ENCODE peak calls at places on chromosomes 3 and 15, in ten cellular contexts. B is lower lobe of right lung; G is dorsolateral prefrontal cortex; L is adrenal gland; S is A549; O is cardiac muscle cell; W is kidney epithelial cell; P is stomach; U is Peyer's patch; M is CD8-positive, alpha-beta T cell. R is an unnamed sample.

GRCh38 chr3:64559658-64560057 is 128.1 kb downstream of the ADAMTS9 start:
- DNase-seq in B (no peak), G (no peak), L (no peak), S (no peak), O (no peak), W (no peak), P (no peak), U (no peak), M (no peak), R (no peak)

GRCh38 chr3:124761935-124762334 is 31.7 kb downstream of the UMPS start:
- DNase-seq in B (no peak), G (no peak), L (no peak), S (no peak), O (no peak), W (no peak), P (no peak), U (no peak), M (no peak), R (no peak)

GRCh38 chr3:4720316-4721075 is 227.3 kb downstream of the ITPR1 start:
- DNase-seq in B (no peak), G (peak), L (peak), S (peak), O (peak), W (peak), P (peak), U (no peak), M (no peak), R (no peak)

GRCh38 chr3:154236331-154236730 is 88.0 kb downstream of the DHX36 start:
- DNase-seq in B (no peak), G (no peak), L (no peak), S (no peak), O (no peak), W (no peak), P (no peak), U (no peak), M (no peak), R (no peak)

GRCh38 chr3:193822492-193823220 is 229.6 kb downstream of the OPA1 start:
- DNase-seq in B (no peak), G (no peak), L (no peak), S (no peak), O (peak), W (no peak), P (no peak), U (no peak), M (no peak), R (no peak)

GRCh38 chr3:158731525-158731924 is 732 bp downstream of the RARRES1 start:
- DNase-seq in B (no peak), G (no peak), L (no peak), S (no peak), O (no peak), W (no peak), P (no peak), U (no peak), M (no peak), R (no peak)

GRCh38 chr3:72601049-72601448 is 247.2 kb downstream of the SHQ1 start:
- DNase-seq in B (no peak), G (no peak), L (no peak), S (no peak), O (no peak), W (no peak), P (no peak), U (no peak), M (no peak), R (no peak)

GRCh38 chr3:127052121-127052561 is 69.2 kb downstream of the PLXNA1 start:
- DNase-seq in B (peak), G (no peak), L (peak), S (no peak), O (peak), W (no peak), P (peak), U (peak), M (no peak), R (no peak)

GRCh38 chr3:127439621-127440020 is 150.9 kb downstream of the TPRA1 start:
- DNase-seq in B (no peak), G (no peak), L (no peak), S (no peak), O (no peak), W (no peak), P (no peak), U (no peak), M (no peak), R (no peak)

DNA sequence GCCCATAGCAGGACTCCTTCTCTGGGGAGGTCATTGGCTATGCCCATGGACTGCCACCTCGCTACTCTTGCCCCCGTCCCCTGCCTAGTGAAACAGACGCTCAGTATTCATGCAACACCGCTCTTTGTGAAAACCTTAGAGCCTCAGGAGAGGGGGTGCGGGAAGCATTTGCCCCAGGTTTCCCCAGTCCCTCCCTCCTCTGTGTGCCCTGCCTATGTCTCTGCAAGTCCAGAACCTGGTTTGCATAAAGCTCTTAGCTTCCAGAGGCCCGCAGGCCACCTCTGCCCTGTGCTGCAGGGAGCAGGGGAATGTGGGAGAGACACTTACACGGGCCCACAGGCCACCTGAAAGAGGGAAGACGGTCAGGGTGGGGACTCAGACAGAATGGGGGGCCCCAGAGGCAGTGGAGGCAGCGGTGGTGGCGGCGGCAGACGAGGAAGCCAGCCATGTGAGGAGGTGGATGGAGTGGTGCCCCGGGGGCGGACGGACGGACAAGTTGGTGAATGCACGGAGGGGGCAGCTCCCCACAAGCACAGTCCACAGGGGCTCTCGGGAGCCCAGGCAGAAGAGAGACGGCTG is 33.8 kb upstream of the CTSH start:
- DNase-seq in B (no peak), G (no peak), L (no peak), S (no peak), O (no peak), W (no peak), P (no peak), U (no peak), M (no peak), R (peak)
- H3K4me3 ChIP-seq in B (no peak), G (no peak), L (no peak), S (no peak), O (no peak), W (no peak), P (no peak), U (peak), M (no peak), R (peak)

GRCh38 chr3:94234177-94234788 is 171.4 kb downstream of the NSUN3 start:
- DNase-seq in B (no peak), G (no peak), L (no peak), S (peak), O (peak), W (no peak), P (no peak), U (no peak), M (no peak), R (no peak)
- TF ChIP-seq CTCF in B (peak), G (peak), L (peak), S (peak), O (peak), W (peak), P (peak), U (no peak), M (no peak), R (peak)

DNA sequence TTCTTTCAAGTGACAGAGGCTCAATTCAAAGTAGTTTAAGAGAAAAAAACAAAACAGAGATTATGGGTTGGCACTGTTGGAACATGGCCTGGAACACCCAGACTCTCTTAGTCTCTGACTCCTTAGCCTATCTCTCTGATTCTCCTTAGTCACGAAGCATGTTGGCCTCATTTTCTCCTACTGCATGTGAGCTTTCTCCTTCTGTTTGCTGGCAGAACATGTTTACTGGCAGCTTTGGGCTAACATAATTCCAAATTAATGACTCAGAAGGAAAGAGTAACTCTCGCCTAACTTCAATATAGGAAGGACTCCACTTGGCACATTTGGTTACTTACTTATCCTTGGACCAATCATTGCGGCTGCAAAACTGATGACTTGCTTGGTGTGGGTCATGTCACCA is 21.7 kb upstream of the CCDC39 start:
- DNase-seq in B (no peak), G (no peak), L (no peak), S (no peak), O (no peak), W (no peak), P (no peak), U (no peak), M (no peak), R (no peak)
- H3K4me3 ChIP-seq in B (no peak), G (no peak), L (no peak), S (no peak), O (no peak), W (no peak), P (no peak), U (no peak), M (no peak), R (no peak)

GRCh38 chr3:53674582-53674981 is 171.6 kb downstream of the CHDH start:
- DNase-seq in B (no peak), G (no peak), L (no peak), S (no peak), O (no peak), W (no peak), P (no peak), U (no peak), M (no peak), R (no peak)

GRCh38 chr3:53675942-53676341 is 170.3 kb downstream of the CHDH start:
- DNase-seq in B (no peak), G (no peak), L (no peak), S (no peak), O (no peak), W (no peak), P (no peak), U (no peak), M (no peak), R (no peak)

GRCh38 chr3:53675022-53675697 is 171.1 kb downstream of the CHDH start:
- DNase-seq in B (no peak), G (no peak), L (no peak), S (no peak), O (no peak), W (no peak), P (no peak), U (no peak), M (no peak), R (no peak)

GRCh38 chr3:53680026-53680425 is 166.2 kb downstream of the CHDH start:
- DNase-seq in B (no peak), G (peak), L (no peak), S (no peak), O (peak), W (peak), P (no peak), U (no peak), M (no peak), R (no peak)

DNA sequence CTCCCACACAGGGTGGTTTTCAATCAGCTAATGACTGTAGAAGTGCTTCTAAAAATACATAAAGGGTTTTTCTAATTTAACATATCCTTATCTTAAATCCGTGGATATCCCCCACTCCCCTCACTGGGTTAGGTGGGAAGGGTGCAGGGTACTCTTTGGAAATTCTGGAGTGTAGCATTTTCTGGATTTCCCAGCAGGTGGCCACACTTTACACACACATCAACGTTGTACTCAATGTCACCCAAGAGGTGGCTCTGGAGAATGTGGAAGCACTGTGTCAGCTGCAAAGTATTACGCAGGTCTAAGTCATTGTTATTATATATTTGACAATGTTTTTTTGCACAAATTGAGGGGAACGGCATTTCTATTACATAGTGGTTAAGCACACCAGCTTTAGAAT is 168.8 kb downstream of the CHDH start:
- DNase-seq in B (no peak), G (no peak), L (no peak), S (no peak), O (no peak), W (no peak), P (no peak), U (no peak), M (no peak), R (no peak)
- TF ChIP-seq CTCF in B (peak), G (peak), L (no peak), S (peak), O (peak), W (peak), P (no peak), U (no peak), M (no peak), R (peak)

GRCh38 chr3:46694520-46694919 is 1.0 kb upstream of the ALS2CL start:
- DNase-seq in B (no peak), G (no peak), L (no peak), S (no peak), O (no peak), W (no peak), P (no peak), U (no peak), M (no peak), R (no peak)

GRCh38 chr3:46695177-46695961 is 1.9 kb upstream of the ALS2CL start:
- DNase-seq in B (peak), G (no peak), L (peak), S (peak), O (peak), W (no peak), P (peak), U (no peak), M (peak), R (peak)

GRCh38 chr3:46693038-46693896 is at the start of gene ALS2CL:
- DNase-seq in B (peak), G (peak), L (peak), S (peak), O (peak), W (no peak), P (peak), U (peak), M (peak), R (peak)

GRCh38 chr3:46693897-46694235 is 387 bp upstream of the ALS2CL start:
- DNase-seq in B (peak), G (no peak), L (peak), S (no peak), O (no peak), W (no peak), P (no peak), U (no peak), M (peak), R (peak)

GRCh38 chr3:46695962-46696922 is 2.8 kb upstream of the ALS2CL start:
- DNase-seq in B (no peak), G (peak), L (peak), S (no peak), O (peak), W (no peak), P (no peak), U (no peak), M (no peak), R (no peak)
- H3K4me3 ChIP-seq in B (no peak), G (no peak), L (no peak), S (no peak), O (no peak), W (no peak), P (no peak), U (no peak), M (no peak), R (no peak)

DNA sequence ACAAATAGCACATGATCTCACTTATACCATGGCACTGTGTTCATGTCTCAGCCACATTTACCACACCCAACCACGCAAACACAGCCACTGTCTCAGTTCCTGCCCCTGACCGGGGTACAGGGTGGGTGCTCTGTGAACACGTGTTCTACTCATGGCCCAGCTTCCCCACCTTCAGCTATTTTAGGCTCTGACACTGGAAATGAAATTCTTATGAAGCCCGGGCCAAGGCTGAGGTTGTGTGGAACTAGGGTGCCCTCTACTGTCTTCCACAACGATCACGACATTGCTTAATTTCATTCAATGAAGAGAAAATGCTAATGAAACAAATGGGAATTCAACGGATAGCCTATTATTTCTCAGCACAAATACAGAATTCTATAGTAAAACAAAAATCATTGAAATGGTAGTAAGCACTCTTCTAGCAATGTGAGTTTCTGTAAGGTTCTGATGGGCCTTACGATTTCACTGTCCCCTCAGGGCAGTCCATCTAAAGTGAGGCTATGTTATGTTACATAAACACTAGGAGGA is 2.1 kb upstream of the GABRA5 start:
- DNase-seq in B (no peak), G (peak), L (no peak), S (peak), O (peak), W (no peak), P (peak), U (no peak), M (no peak), R (no peak)
- TF ChIP-seq CTCF in B (peak), G (peak), L (peak), S (peak), O (peak), W (peak), P (peak), U (no peak), M (no peak), R (peak)

GRCh38 chr3:136644200-136644599 is 108.0 kb downstream of the STAG1 start:
- DNase-seq in B (no peak), G (no peak), L (no peak), S (no peak), O (no peak), W (no peak), P (no peak), U (no peak), M (no peak), R (no peak)

GRCh38 chr3:136642714-136643113 is 109.5 kb downstream of the STAG1 start:
- DNase-seq in B (no peak), G (no peak), L (no peak), S (no peak), O (no peak), W (no peak), P (no peak), U (no peak), M (no peak), R (no peak)

GRCh38 chr3:136634821-136635220 is 117.4 kb downstream of the STAG1 start:
- DNase-seq in B (no peak), G (no peak), L (no peak), S (no peak), O (no peak), W (no peak), P (no peak), U (no peak), M (no peak), R (no peak)

DNA sequence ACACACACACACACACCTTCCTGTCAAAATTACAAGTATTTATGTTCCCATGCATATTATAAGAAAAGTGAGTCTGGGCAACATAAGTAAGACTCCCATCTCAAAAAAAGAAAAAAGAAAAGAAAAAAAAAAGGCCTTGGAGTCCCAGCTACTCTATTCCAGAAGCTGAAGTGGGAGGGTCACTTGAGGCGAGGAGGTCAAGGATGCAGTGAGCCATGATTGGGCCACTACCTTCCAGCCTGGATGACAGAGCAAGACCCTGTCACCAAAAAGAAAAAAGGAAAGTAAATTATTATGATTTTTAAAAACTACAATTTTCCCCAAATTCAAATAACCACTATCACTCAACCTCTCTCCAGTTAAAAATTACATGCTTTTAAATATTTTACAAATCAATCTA is 113.1 kb downstream of the STAG1 start:
- DNase-seq in B (no peak), G (no peak), L (peak), S (no peak), O (no peak), W (no peak), P (no peak), U (no peak), M (no peak), R (no peak)
- H3K4me3 ChIP-seq in B (no peak), G (no peak), L (no peak), S (no peak), O (no peak), W (no peak), P (no peak), U (no peak), M (no peak), R (no peak)

GRCh38 chr15:70433583-70434288 is 329.6 kb downstream of the UACA start:
- DNase-seq in B (no peak), G (no peak), L (no peak), S (no peak), O (no peak), W (no peak), P (peak), U (no peak), M (no peak), R (no peak)
- TF ChIP-seq CTCF in B (no peak), G (no peak), L (no peak), S (no peak), O (no peak), W (no peak), P (no peak), U (no peak), M (no peak), R (no peak)

GRCh38 chr3:172690936-172691335 is 19.9 kb downstream of the NCEH1 start:
- DNase-seq in B (no peak), G (no peak), L (no peak), S (no peak), O (no peak), W (no peak), P (no peak), U (no peak), M (no peak), R (no peak)
- H3K4me3 ChIP-seq in B (no peak), G (no peak), L (no peak), S (no peak), O (no peak), W (no peak), P (no peak), U (no peak), M (no peak), R (no peak)